ENCODE peak calls at places on chromosomes 2 and 18, in four cellular contexts. K, H, P and X are unnamed samples.
A peak's percentile ranks its signal among the peaks of the same experiment; 100 is the strongest.

GRCh38 chr2:54083021-54083420 is 32.4 kb upstream of the ACYP2 start:
- DNase-seq in P (no peak), K (no peak), H (peak; percentile 23), X (no peak)

GRCh38 chr2:25165992-25166618 is 2.3 kb downstream of the POMC start:
- DNase-seq in H (peak; percentile 82), P (no peak), K (no peak), X (no peak)

GRCh38 chr18:2883137-2883671 is 36.4 kb downstream of the EMILIN2 start:
- DNase-seq in P (no peak), H (no peak), K (no peak), X (no peak)

GRCh38 chr2:36511858-36512630 is 85.9 kb downstream of the FEZ2 start:
- DNase-seq in H (no peak), P (no peak), K (no peak), X (no peak)

GRCh38 chr2:133949595-133949994 is 304.3 kb upstream of the MGAT5 start:
- DNase-seq in H (no peak), P (no peak), K (no peak), X (no peak)

GRCh38 chr2:184206045-184206444 is 392.3 kb upstream of the ZNF804A start:
- DNase-seq in H (no peak), P (no peak), K (no peak), X (no peak)

GRCh38 chr2:20015482-20016083 is 3.1 kb upstream of the MATN3 start:
- DNase-seq in H (peak; percentile 57), P (peak; percentile 78), K (no peak), X (no peak)

GRCh38 chr18:76462326-76462694 is 32.7 kb downstream of the ZNF516 start:
- DNase-seq in P (no peak), H (peak; percentile 74), K (no peak), X (peak; percentile 39)

GRCh38 chr2:33077841-33078240 is 131.1 kb downstream of the LTBP1 start:
- DNase-seq in P (no peak), K (no peak), H (no peak), X (no peak)

GRCh38 chr2:233082222-233082933 is 22.2 kb downstream of the INPP5D start:
- DNase-seq in P (no peak), H (no peak), K (no peak), X (no peak)

GRCh38 chr2:216294305-216294704 is 78.0 kb downstream of the MARCHF4 start:
- DNase-seq in H (no peak), P (no peak), K (no peak), X (no peak)

GRCh38 chr18:59540356-59540755 is 156.9 kb downstream of the CCBE1 start:
- DNase-seq in K (no peak), H (no peak), P (peak; percentile 31), X (no peak)

GRCh38 chr2:218293715-218294429 is 1.6 kb upstream of the TMBIM1 start:
- DNase-seq in K (no peak), H (no peak), P (no peak), X (no peak)

GRCh38 chr2:128752691-128753263 is 434.1 kb upstream of the HS6ST1 start:
- DNase-seq in H (no peak), P (no peak), K (no peak), X (no peak)

GRCh38 chr2:204104821-204105220 is 168.3 kb downstream of the ICOS start:
- DNase-seq in P (no peak), K (no peak), H (no peak), X (no peak)

DNA sequence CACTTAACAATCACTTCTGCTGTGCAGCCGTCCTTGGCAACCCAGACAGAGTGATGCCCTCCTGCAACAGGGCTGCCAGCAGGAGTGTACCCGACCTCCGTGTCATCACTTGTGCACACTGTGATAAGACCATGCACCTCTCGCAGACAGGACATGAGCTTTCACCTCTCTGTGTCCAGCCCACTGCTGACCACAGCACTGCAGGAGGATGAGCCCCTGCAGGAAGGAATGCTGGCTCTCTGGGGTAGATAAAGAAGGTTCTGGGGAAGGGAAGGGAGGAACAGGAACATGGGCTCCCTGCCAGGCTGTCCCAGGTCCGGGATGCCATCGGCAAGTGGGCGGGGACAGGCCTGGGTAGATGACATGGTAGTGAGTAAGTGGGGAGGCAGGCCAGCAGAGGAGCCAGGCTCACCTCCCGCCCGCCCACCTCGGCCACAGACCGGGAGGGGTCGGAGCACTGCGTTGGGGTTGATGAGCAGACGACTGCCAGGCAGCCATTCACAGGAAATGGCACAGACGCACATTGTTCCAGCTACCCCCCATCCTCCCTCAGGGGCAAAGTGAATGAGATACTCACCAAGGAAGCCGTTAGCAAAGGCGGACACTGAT is 18.6 kb upstream of the COL6A3 start:
- DNase-seq in P (peak; percentile 97), K (no peak), H (peak; percentile 38), X (peak; percentile 96)
- H3K4me3 ChIP-seq in P (no peak overlapping the region), K (no peak overlapping the region), H (no peak overlapping the region), X (no peak overlapping the region)

DNA sequence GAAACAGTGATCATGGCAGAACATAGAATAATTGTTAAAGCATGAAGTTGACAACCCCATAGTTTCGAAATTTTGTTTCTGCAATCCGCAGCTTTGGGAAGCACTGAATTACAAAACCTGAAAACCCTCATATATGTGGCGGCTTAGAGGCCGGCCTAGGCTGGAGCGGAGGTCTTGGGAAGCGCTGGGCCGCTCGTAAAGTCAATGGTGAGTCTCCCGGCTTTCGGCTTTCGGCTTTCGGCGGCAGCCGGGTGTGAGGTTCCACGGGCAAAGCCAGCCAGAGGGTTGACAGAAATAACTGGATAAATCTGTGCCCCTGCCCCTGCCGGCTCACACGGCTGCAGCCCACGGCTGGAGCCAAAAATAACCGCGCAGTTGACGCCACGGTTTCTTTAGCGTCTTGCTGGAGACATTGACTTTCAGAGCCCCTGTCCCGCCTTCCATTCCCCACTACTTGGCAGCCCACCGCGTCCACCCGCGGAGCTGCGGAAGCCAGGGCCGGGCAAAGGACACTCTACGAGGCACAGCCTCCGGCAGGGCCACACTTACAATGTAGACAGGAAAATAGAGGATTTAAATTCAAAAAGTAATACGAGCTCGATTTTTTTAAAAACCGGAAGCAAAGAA is 28.5 kb upstream of the ATP6V1B1 start:
- DNase-seq in H (no peak), K (no peak), P (no peak), X (peak; percentile 56)
- H3K4me3 ChIP-seq in H (no peak overlapping the region), K (peak overlapping the region; percentile 44), P (no peak overlapping the region), X (peak overlapping the region; percentile 50)

GRCh38 chr18:51153659-51154371 is 43.7 kb downstream of the MEX3C start:
- DNase-seq in P (no peak), K (no peak), H (peak; percentile 36), X (no peak)
- H3K4me3 ChIP-seq in P (no peak overlapping the region), K (peak overlapping the region; percentile 27), H (no peak overlapping the region), X (no peak overlapping the region)

GRCh38 chr2:164644036-164644700 is 22.9 kb upstream of the GRB14 start:
- DNase-seq in H (no peak), P (no peak), K (no peak), X (no peak)
- H3K4me3 ChIP-seq in H (no peak overlapping the region), P (no peak overlapping the region), K (no peak overlapping the region), X (no peak overlapping the region)

GRCh38 chr2:42012651-42013050 is 35.2 kb upstream of the PKDCC start:
- DNase-seq in H (no peak), P (no peak), K (no peak), X (no peak)
- H3K4me3 ChIP-seq in H (no peak overlapping the region), P (no peak overlapping the region), K (no peak overlapping the region), X (no peak overlapping the region)

DNA sequence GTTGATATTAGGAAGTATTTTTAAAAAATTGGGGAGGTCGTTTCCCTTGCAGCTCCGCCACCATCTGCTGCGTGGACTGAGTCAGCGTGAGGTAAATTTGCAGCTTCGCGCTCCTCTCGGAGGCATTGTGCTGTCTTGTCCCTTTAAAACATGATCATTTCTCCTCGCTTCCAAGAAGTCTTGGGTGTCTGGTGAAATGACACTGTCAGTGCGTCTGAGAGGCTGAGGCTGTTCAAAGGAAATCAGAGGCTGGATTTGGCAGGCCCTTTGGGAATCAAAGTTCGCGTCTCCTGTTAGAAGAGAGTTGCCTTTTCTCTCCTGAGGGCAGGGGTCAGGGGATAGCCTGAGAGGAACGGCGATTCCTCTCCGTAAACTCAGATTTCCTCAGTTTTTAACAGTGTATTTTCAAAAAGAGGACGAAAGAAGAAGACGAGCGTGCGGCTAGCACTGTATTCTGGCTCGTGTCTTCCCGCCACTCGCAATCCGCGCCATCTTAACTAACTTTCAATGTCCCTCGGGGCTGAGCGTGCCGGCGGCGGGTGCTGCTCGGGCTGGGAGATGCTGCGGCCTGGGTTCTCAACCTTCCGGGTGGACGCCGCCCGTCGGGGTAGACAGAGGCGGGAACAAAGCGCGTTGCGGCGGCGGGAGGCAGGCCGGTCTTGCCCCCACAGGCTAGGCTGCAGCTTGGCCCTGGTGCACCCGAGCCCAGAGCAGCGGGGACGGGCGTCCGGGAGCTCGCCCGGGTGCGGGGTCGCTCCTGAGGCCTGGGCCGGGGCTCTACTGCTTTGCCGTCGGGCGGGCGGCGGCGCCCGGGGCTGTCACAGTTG is 11.5 kb downstream of the TBR1 start:
- DNase-seq in P (no peak), K (no peak), H (peak; percentile 77), X (no peak)
- H3K4me3 ChIP-seq in P (no peak overlapping the region), K (peak overlapping the region; percentile 39), H (peak overlapping the region; percentile 21), X (no peak overlapping the region)

GRCh38 chr2:191839918-191840804 is 6.7 kb downstream of the CAVIN2 start:
- DNase-seq in K (no peak), H (peak; percentile 35), P (no peak), X (no peak)
- H3K4me3 ChIP-seq in K (peak overlapping the region; percentile 23), H (no peak overlapping the region), P (no peak overlapping the region), X (no peak overlapping the region)

GRCh38 chr2:236533343-236533742 is 36.3 kb upstream of the ACKR3 start:
- DNase-seq in K (no peak), H (no peak), P (no peak), X (no peak)

GRCh38 chr2:236538242-236538641 is 31.4 kb upstream of the ACKR3 start:
- DNase-seq in H (no peak), K (no peak), P (no peak), X (no peak)

GRCh38 chr2:236535024-236535423 is 34.6 kb upstream of the ACKR3 start:
- DNase-seq in P (peak; percentile 33), H (no peak), K (no peak), X (peak; percentile 64)

GRCh38 chr2:236541008-236541562 is 28.5 kb upstream of the ACKR3 start:
- DNase-seq in P (peak; percentile 5), H (no peak), K (no peak), X (no peak)

GRCh38 chr2:236536727-236537398 is 32.8 kb upstream of the ACKR3 start:
- DNase-seq in P (no peak), H (no peak), K (no peak), X (no peak)
- H3K4me3 ChIP-seq in P (no peak overlapping the region), H (no peak overlapping the region), K (no peak overlapping the region), X (no peak overlapping the region)